ENCODE peak calls at places on chromosomes 16 and 17, in eight cellular contexts. C is esophagus squamous epithelium; M is pancreas; J is nephron progenitor cell; N is transverse colon; I is CD4-positive, alpha-beta T cell; T is lower lobe of right lung; R is neural crest cell. G is an unnamed sample.

GRCh38 chr16:10090816-10091215 is 91.4 kb downstream of the GRIN2A start:
- DNase-seq in C (no peak), M (no peak), J (no peak), N (no peak), I (no peak), T (no peak), R (no peak), G (no peak)

GRCh38 chr16:4882633-4883285 is 35.5 kb downstream of the UBN1 start:
- DNase-seq in C (no peak), M (peak; percentile 44), J (no peak), N (no peak), I (no peak), T (no peak), R (no peak), G (peak; percentile 63)

GRCh38 chr16:17460890-17461289 is 9.9 kb downstream of the XYLT1 start:
- DNase-seq in C (no peak), M (no peak), J (no peak), N (no peak), I (no peak), T (no peak), R (no peak), G (no peak)

GRCh38 chr17:81033535-81034167 is 1.3 kb upstream of the BAIAP2 start:
- DNase-seq in C (no peak), M (peak; percentile 52), J (no peak), N (no peak), I (no peak), T (peak; percentile 69), R (no peak), G (no peak)

GRCh38 chr16:17019366-17019765 is 451.4 kb downstream of the XYLT1 start:
- DNase-seq in C (no peak), M (no peak), J (no peak), N (no peak), I (no peak), T (no peak), R (no peak), G (no peak)

GRCh38 chr16:73956592-73957495 is 339.8 kb upstream of the PSMD7 start:
- DNase-seq in C (no peak), M (no peak), J (peak; percentile 74), N (peak; percentile 69), I (no peak), T (no peak), R (peak; percentile 76), G (peak; percentile 73)

GRCh38 chr16:31710134-31710533 is 163.5 kb upstream of the ZNF267 start:
- DNase-seq in C (no peak), M (no peak), J (no peak), N (no peak), I (no peak), T (no peak), R (no peak), G (no peak)

GRCh38 chr17:78341559-78342437 is 18.1 kb downstream of the SOCS3 start:
- DNase-seq in C (no peak), M (peak; percentile 91), J (peak; percentile 83), N (peak; percentile 80), I (no peak), T (peak; percentile 86), R (peak; percentile 44), G (peak; percentile 78)

GRCh38 chr17:75812096-75813001 is 27.7 kb downstream of the UNK start:
- DNase-seq in C (no peak), M (peak; percentile 55), J (no peak), N (no peak), I (no peak), T (no peak), R (no peak), G (no peak)

GRCh38 chr17:61144137-61144536 is 255.5 kb upstream of the TBX2 start:
- DNase-seq in C (no peak), M (no peak), J (no peak), N (no peak), I (no peak), T (no peak), R (no peak), G (peak; percentile 24)

GRCh38 chr16:88415381-88416323 is 32.9 kb downstream of the ZNF469 start:
- DNase-seq in C (no peak), M (no peak), J (peak; percentile 50), N (no peak), I (no peak), T (no peak), R (no peak), G (no peak)

GRCh38 chr16:11389631-11390565 is 44.6 kb downstream of the RMI2 start:
- DNase-seq in C (no peak), M (no peak), J (no peak), N (no peak), I (no peak), T (peak; percentile 41), R (no peak), G (no peak)

GRCh38 chr17:27540300-27541105 is 84.3 kb downstream of the KSR1 start:
- DNase-seq in C (no peak), M (peak; percentile 95), J (no peak), N (peak; percentile 85), I (no peak), T (peak; percentile 94), R (no peak), G (peak; percentile 100)

GRCh38 chr16:26816266-26816665 is 250.5 kb upstream of the C16orf82 start:
- DNase-seq in C (no peak), M (no peak), J (no peak), N (no peak), I (no peak), T (no peak), R (no peak), G (no peak)

GRCh38 chr16:54077412-54077821 is 209.2 kb downstream of the IRX3 start:
- DNase-seq in C (no peak), M (no peak), J (no peak), N (no peak), I (no peak), T (no peak), R (no peak), G (no peak)

GRCh38 chr16:3000540-3000939 is 12.2 kb upstream of the CLDN9 start:
- DNase-seq in C (no peak), M (peak; percentile 70), J (no peak), N (no peak), I (no peak), T (no peak), R (no peak), G (no peak)

GRCh38 chr17:8630802-8631553 is 453 bp upstream of the MYH10 start:
- DNase-seq in C (peak; percentile 56), M (peak; percentile 99), J (peak; percentile 98), N (peak; percentile 95), I (peak; percentile 75), T (peak; percentile 98), R (peak; percentile 95), G (peak; percentile 100)

GRCh38 chr17:8630227-8630801 is at the start of gene MYH10:
- DNase-seq in C (no peak), M (no peak), J (no peak), N (peak; percentile 15), I (no peak), T (peak; percentile 48), R (peak; percentile 7), G (no peak)

GRCh38 chr17:8629371-8630226 is 926 bp downstream of the MYH10 start:
- DNase-seq in C (no peak), M (peak; percentile 76), J (peak; percentile 53), N (peak; percentile 13), I (peak; percentile 1), T (peak; percentile 49), R (peak; percentile 31), G (peak; percentile 66)

GRCh38 chr17:8632087-8632486 is 1.6 kb upstream of the MYH10 start:
- DNase-seq in C (no peak), M (no peak), J (peak; percentile 10), N (no peak), I (no peak), T (no peak), R (no peak), G (no peak)

GRCh38 chr17:8631554-8631877 is 991 bp upstream of the MYH10 start:
- DNase-seq in C (no peak), M (no peak), J (no peak), N (no peak), I (no peak), T (no peak), R (no peak), G (peak; percentile 30)
- TF ChIP-seq CTCF in C (no peak), M (no peak), J (no peak), N (no peak), I (peak; percentile 2), T (no peak), R (no peak), G (no peak)

GRCh38 chr17:35587074-35587961 is at the start of gene AP2B1:
- DNase-seq in C (peak; percentile 52), M (peak; percentile 94), J (peak; percentile 97), N (peak; percentile 96), I (peak; percentile 89), T (peak; percentile 93), R (peak; percentile 96), G (peak; percentile 91)
- TF ChIP-seq CTCF in C (no peak), M (no peak), J (no peak), N (no peak), I (no peak), T (no peak), R (no peak), G (no peak)

GRCh38 chr17:40070644-40070894 is 7.8 kb downstream of the THRA start:
- DNase-seq in C (no peak), M (no peak), J (no peak), N (no peak), I (no peak), T (no peak), R (no peak), G (no peak)

GRCh38 chr17:40068917-40069750 is 6.4 kb downstream of the THRA start:
- DNase-seq in C (no peak), M (peak; percentile 95), J (no peak), N (peak; percentile 87), I (peak; percentile 80), T (peak; percentile 89), R (peak; percentile 53), G (peak; percentile 91)

GRCh38 chr17:40070895-40071719 is 8.3 kb downstream of the THRA start:
- DNase-seq in C (no peak), M (peak; percentile 94), J (no peak), N (peak; percentile 88), I (no peak), T (peak; percentile 90), R (no peak), G (no peak)

GRCh38 chr17:40068584-40068916 is 5.8 kb downstream of the THRA start:
- DNase-seq in C (no peak), M (no peak), J (no peak), N (no peak), I (no peak), T (no peak), R (no peak), G (no peak)

GRCh38 chr17:40069751-40070643 is 7.2 kb downstream of the THRA start:
- DNase-seq in C (no peak), M (peak; percentile 81), J (no peak), N (peak; percentile 75), I (peak; percentile 41), T (no peak), R (no peak), G (no peak)
- TF ChIP-seq CTCF in C (peak; percentile 31), M (no peak), J (no peak), N (peak; percentile 39), I (peak; percentile 21), T (peak; percentile 25), R (peak; percentile 37), G (peak; percentile 25)

DNA sequence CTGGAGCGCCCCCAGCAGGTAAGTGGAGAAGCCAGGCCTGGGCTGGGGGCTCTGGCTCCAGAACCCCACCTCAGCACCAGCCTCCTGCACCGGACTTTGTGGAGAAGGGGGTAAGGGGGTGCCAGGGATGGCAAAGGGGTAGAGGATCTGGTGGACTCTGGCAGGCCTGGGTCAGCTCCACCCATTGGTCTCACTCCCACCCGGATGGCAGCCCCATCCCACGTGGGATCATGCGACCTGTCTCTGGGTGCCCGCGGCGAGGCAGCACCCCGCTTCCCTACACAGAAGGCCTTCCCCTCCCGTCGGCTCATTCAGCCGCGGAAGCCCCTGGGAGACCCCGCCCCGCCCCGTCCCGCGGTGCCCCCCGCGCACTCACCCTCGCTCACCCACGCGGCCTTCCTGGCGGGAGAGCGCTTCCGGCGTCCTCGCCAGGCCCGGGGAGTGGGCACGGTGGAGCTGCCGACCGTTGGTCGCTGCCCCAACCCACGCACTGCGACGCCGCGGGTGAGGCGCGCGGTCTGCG is 498 bp upstream of the PLEKHG4 start:
- DNase-seq in C (no peak), M (no peak), J (no peak), N (peak; percentile 40), I (peak; percentile 33), T (peak; percentile 68), R (no peak), G (no peak)
- TF ChIP-seq CTCF in C (no peak), M (no peak), J (no peak), N (peak; percentile 8), I (no peak), T (no peak), R (no peak), G (peak; percentile 28)